ENCODE peak calls at places on chromosomes 16 and 17, in seven cellular contexts. Z is BE2C, H is uterus, C is HCT116, A is heart left ventricle, S is brain microvascular endothelial cell, J is GM23338. T is an unnamed sample. For H3K27me3, the result is how much of the 10 kb centered on the place peaks cover.

GRCh38 chr17:81471804-81472456 is 40.7 kb downstream of the ACTG1 start:
- DNase-seq in Z (peak), H (peak), C (peak), A (no peak), S (peak), J (peak), T (no peak)

GRCh38 chr16:84414789-84415326 is 46.5 kb downstream of the ATP2C2 start:
- DNase-seq in Z (no peak), H (no peak), C (no peak), A (no peak), S (no peak), J (no peak), T (no peak)

GRCh38 chr17:74677558-74678466 is 34.9 kb downstream of the CD300LF start:
- DNase-seq in Z (peak), H (peak), C (no peak), A (peak), S (no peak), J (peak), T (peak)

GRCh38 chr17:2282297-2282873 is 21.2 kb downstream of the SMG6 start:
- DNase-seq in Z (no peak), H (no peak), C (peak), A (no peak), S (peak), J (peak), T (no peak)

GRCh38 chr16:14608604-14609003 is 21.5 kb downstream of the PARN start:
- DNase-seq in Z (no peak), H (no peak), C (no peak), A (no peak), S (no peak), J (no peak), T (no peak)

GRCh38 chr16:59224426-59224825 is 490.3 kb upstream of the GOT2 start:
- DNase-seq in Z (no peak), H (no peak), C (no peak), A (no peak), S (no peak), J (no peak), T (no peak)

GRCh38 chr17:13647551-13647950 is 45.8 kb upstream of the HS3ST3A1 start:
- DNase-seq in Z (no peak), H (no peak), C (no peak), A (no peak), S (no peak), J (no peak), T (no peak)

GRCh38 chr16:84867696-84868095 is 47.9 kb downstream of the CRISPLD2 start:
- DNase-seq in Z (no peak), H (no peak), C (no peak), A (no peak), S (no peak), J (no peak), T (no peak)

GRCh38 chr17:28193241-28193640 is 125.8 kb upstream of the TMEM97 start:
- DNase-seq in Z (no peak), H (no peak), C (no peak), A (peak), S (no peak), J (no peak), T (no peak)

GRCh38 chr16:59192551-59193199 is 458.6 kb upstream of the GOT2 start:
- DNase-seq in Z (peak), H (no peak), C (no peak), A (no peak), S (peak), J (peak), T (no peak)

GRCh38 chr17:55726440-55726839 is 3.8 kb upstream of the TMEM100 start:
- DNase-seq in Z (peak), H (peak), C (no peak), A (peak), S (peak), J (no peak), T (no peak)

GRCh38 chr17:69882281-69882680 is 192.7 kb upstream of the KCNJ16 start:
- DNase-seq in Z (no peak), H (no peak), C (no peak), A (no peak), S (no peak), J (no peak), T (no peak)

GRCh38 chr16:64865037-64865696 is 256.7 kb downstream of the CDH11 start:
- DNase-seq in Z (no peak), H (no peak), C (no peak), A (no peak), S (peak), J (no peak), T (no peak)

GRCh38 chr16:87543436-87544191 is 50.8 kb upstream of the ZCCHC14 start:
- DNase-seq in Z (no peak), H (no peak), C (no peak), A (peak), S (peak), J (no peak), T (peak)

GRCh38 chr16:31477220-31478216 is 5.4 kb upstream of the SLC5A2 start:
- DNase-seq in Z (no peak), H (no peak), C (no peak), A (no peak), S (no peak), J (peak), T (no peak)

GRCh38 chr16:78530283-78530682 is 430.8 kb downstream of the WWOX start:
- DNase-seq in Z (no peak), H (no peak), C (no peak), A (no peak), S (no peak), J (no peak), T (no peak)

GRCh38 chr16:24986512-24987303 is 28.5 kb downstream of the ARHGAP17 start:
- DNase-seq in Z (no peak), H (peak), C (no peak), A (peak), S (peak), J (no peak), T (peak)

GRCh38 chr16:78045865-78046581 is 23.7 kb downstream of the CLEC3A start:
- DNase-seq in Z (no peak), H (peak), C (no peak), A (peak), S (peak), J (peak), T (peak)

GRCh38 chr16:15874745-15875314 is 13.6 kb downstream of the CEP20 start:
- DNase-seq in Z (peak), H (peak), C (peak), A (peak), S (peak), J (peak), T (no peak)

GRCh38 chr17:78324391-78325075 is 35.3 kb downstream of the SOCS3 start:
- DNase-seq in Z (no peak), H (peak), C (no peak), A (peak), S (peak), J (peak), T (peak)

GRCh38 chr16:50261160-50261706 is 5.1 kb upstream of the ADCY7 start:
- DNase-seq in Z (no peak), H (peak), C (no peak), A (peak), S (no peak), J (no peak), T (no peak)

GRCh38 chr17:28549274-28550132 is 2.9 kb downstream of the UNC119 start:
- DNase-seq in Z (no peak), H (no peak), C (no peak), A (no peak), S (no peak), J (no peak), T (peak)

GRCh38 chr16:49594706-49595534 is 221.3 kb downstream of the C16orf78 start:
- DNase-seq in Z (peak), H (peak), C (no peak), A (no peak), S (no peak), J (no peak), T (no peak)

GRCh38 chr17:69763503-69763902 is 311.5 kb upstream of the KCNJ16 start:
- DNase-seq in Z (no peak), H (no peak), C (no peak), A (no peak), S (no peak), J (no peak), T (no peak)

DNA sequence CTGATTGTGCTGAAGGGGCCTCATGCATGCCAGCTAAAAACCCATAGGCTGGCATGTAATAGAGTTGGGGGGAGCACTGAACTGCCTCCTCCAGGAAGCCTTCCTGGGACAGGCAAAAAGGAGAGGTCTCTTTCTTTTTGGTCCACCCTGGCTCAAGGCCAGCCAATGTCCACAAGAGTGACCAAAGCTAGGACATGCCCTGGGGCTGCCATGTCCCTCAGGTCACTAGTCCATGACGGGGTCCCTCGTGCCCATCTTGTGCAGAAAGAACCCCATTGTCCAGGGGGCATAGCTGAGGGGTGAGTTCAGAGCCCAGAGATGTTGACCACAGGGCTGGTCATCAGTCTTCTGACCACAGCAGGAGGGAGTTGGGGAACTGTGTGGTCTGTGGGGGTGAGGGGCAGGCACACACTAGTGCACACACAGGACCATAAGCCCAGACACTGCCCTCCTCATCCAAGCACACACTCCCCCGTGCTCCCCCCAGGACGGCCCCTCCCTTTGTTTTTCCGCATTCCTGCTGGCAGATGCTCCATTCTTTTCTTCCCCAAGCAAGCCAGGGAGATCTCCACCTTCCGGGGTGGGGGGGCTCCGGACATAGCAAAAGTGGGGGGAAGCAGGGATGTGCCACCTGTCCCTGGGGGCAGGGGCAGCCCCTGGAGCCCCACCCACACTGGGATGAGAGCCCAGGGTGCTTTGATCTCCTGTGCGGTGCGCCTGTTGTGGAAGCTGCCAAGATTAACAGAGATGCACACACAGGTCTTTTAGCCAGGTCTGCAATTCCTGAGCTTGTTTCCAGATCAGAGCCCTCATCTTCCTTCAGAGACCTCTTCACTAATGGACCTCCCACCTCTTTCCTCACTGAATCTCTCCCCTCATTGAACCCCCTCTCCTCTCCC is 25.2 kb upstream of the PHB1 start:
- DNase-seq in Z (no peak), H (no peak), C (no peak), A (no peak), S (no peak), J (no peak), T (no peak)
- H3K27me3 ChIP-seq in Z (under half), H (under half), C (under half), A (under half), S (under half), J (under half), T (under half)

GRCh38 chr17:58694302-58694701 is 1.9 kb downstream of the RAD51C start:
- DNase-seq in Z (no peak), H (no peak), C (no peak), A (no peak), S (no peak), J (no peak), T (no peak)
- H3K4me3 ChIP-seq in Z (no peak), H (no peak), C (no peak), A (no peak), S (no peak), J (no peak), T (peak)

GRCh38 chr17:34154916-34155730 is 100.0 kb upstream of the CCL2 start:
- DNase-seq in Z (no peak), H (no peak), C (no peak), A (no peak), S (no peak), J (peak), T (no peak)

GRCh38 chr17:34156401-34156740 is 98.7 kb upstream of the CCL2 start:
- DNase-seq in Z (no peak), H (no peak), C (no peak), A (no peak), S (no peak), J (peak), T (no peak)

GRCh38 chr17:34153988-34154387 is 101.1 kb upstream of the CCL2 start:
- DNase-seq in Z (no peak), H (no peak), C (no peak), A (no peak), S (no peak), J (no peak), T (no peak)

GRCh38 chr17:34156741-34157589 is 98.1 kb upstream of the CCL2 start:
- DNase-seq in Z (peak), H (no peak), C (no peak), A (no peak), S (no peak), J (no peak), T (no peak)

GRCh38 chr17:34155947-34156346 is 99.1 kb upstream of the CCL2 start:
- DNase-seq in Z (no peak), H (no peak), C (no peak), A (no peak), S (no peak), J (no peak), T (no peak)
- H3K27me3 ChIP-seq in Z (half or more), H (under half), C (under half), A (under half), S (under half), J (under half), T (under half)

DNA sequence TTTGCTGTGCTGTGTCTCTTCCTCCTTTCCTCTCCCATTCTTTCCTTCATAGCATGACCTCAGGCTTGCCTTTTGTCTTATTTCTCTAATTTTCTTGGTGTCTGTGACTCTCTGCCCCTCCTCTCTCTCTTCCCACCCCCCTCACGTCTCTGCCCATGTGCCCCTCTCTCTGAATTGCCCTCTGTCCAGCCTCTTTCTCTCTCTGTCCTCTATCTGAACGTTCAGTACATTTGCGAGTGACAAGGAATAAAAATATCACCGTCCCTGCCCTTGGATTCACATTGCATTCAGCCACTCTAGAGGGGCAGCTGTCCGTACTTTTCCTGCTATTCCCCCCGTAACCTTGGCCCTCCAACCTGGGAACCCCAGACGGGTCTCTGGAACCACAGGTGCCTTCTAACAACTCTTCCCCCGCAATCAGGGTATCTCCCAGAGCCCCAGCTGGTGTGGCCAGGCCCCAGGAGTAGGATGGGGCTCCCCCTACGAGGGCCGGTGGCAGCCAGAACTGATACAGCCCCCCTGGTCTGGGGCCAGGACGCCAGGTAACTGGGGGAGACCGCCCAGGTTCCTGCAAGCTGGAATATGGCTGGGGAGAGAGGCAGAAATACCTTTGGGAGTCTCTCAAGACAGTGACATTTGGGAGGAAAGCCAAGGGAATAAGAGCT is 1.8 kb downstream of the KIF1C start:
- DNase-seq in Z (no peak), H (no peak), C (no peak), A (no peak), S (no peak), J (no peak), T (no peak)
- H3K4me3 ChIP-seq in Z (no peak), H (peak), C (peak), A (peak), S (peak), J (peak), T (peak)

GRCh38 chr17:791807-792206 is 9.7 kb downstream of the MRM3 start:
- DNase-seq in Z (no peak), H (no peak), C (no peak), A (no peak), S (no peak), J (no peak), T (no peak)

GRCh38 chr17:789160-789840 is 7.1 kb downstream of the MRM3 start:
- DNase-seq in Z (no peak), H (no peak), C (no peak), A (no peak), S (no peak), J (no peak), T (no peak)

GRCh38 chr17:792277-792676 is 10.1 kb downstream of the MRM3 start:
- DNase-seq in Z (no peak), H (no peak), C (no peak), A (no peak), S (no peak), J (peak), T (no peak)

GRCh38 chr17:787641-788221 is 5.6 kb downstream of the MRM3 start:
- DNase-seq in Z (no peak), H (no peak), C (no peak), A (no peak), S (no peak), J (no peak), T (no peak)

DNA sequence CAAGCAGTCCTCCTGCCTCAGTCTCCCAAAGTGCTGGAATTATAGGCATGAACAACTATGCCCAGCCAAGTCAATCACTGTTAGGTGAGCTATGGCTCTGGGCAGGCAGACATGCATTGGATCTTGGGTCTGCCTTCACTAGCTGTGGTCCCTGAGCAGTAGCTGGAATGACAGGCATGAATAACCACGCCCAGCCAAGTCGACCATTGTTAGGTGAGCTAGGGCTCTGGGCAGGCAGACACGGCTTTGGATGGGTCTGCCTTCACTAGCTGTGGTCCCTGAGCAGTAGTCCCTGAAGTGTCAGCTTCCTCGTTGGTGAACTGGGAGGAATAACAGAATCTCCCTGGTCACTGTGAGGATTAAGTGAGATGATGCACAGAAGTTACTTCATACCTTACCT is 6.4 kb downstream of the MRM3 start:
- DNase-seq in Z (no peak), H (no peak), C (no peak), A (no peak), S (no peak), J (no peak), T (no peak)
- H3K27me3 ChIP-seq in Z (under half), H (under half), C (under half), A (under half), S (under half), J (under half), T (under half)

GRCh38 chr17:61452301-61453290 is at the start of gene TBX4:
- DNase-seq in Z (no peak), H (no peak), C (no peak), A (no peak), S (no peak), J (peak), T (no peak)
- H3K4me3 ChIP-seq in Z (no peak), H (no peak), C (no peak), A (peak), S (peak), J (peak), T (no peak)

GRCh38 chr17:8005357-8005756 is 2.9 kb downstream of the GUCY2D start:
- DNase-seq in Z (no peak), H (no peak), C (no peak), A (no peak), S (no peak), J (no peak), T (no peak)

GRCh38 chr17:8003594-8004181 is 1.3 kb downstream of the GUCY2D start:
- DNase-seq in Z (no peak), H (no peak), C (no peak), A (no peak), S (no peak), J (peak), T (no peak)

GRCh38 chr17:8002646-8003593 is 505 bp downstream of the GUCY2D start:
- DNase-seq in Z (no peak), H (no peak), C (no peak), A (no peak), S (no peak), J (peak), T (no peak)

GRCh38 chr17:8004899-8005298 is 2.5 kb downstream of the GUCY2D start:
- DNase-seq in Z (no peak), H (no peak), C (no peak), A (no peak), S (peak), J (no peak), T (no peak)

DNA sequence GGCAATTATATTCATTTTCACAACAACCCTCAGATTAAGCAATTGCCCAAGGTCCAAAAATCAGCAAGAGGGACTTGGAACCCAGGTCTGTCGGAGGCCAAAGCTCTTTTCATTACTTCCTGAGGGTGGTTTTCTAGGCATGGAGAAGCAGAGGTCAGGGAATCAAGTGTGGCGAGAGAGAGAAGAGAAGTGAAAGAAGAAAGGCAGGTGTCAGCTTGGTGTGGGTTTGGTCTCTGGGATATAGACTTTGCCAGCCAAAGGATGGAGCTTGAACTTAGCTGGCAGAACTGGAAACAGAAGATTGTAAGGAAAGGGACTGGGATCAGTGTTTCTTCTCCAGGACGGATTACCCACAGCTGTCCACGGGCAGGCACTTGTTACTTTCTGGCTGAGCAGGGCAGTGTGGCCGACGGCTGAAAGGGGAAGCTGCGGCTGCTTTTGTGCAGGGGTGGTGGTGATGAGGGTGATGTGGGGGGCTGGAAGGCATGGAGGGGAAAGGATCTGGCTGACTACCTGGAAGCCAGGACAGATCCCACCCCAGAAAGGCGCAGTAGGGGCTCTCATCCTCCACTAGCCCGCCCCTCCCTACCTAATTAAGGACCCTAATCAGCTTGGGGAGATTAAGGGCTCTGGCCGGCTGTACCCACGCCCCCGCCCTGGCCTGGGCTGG is at the start of gene GUCY2D:
- DNase-seq in Z (no peak), H (no peak), C (no peak), A (no peak), S (no peak), J (peak), T (no peak)
- H3K27me3 ChIP-seq in Z (under half), H (under half), C (under half), A (under half), S (under half), J (half or more), T (under half)

DNA sequence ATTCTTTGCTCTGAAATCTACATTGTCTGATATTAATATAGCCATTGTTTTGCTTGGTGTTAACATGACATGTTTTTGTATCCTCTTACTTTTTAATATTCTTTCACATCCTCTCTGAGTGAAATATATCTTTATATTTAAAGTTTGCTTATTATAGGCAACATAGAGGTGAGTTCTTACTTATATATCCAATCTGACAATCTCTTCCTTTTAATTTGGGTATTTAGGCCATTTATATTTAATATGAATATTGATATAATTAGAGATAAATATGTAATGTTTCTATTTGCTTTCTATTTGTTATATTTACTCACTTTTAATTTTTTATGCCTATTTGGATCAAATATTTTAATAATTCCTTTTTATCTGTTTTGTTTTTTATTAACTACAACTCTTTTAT is 554.1 kb upstream of the SALL1 start:
- DNase-seq in Z (no peak), H (no peak), C (no peak), A (no peak), S (no peak), J (no peak), T (no peak)
- H3K4me3 ChIP-seq in Z (no peak), H (no peak), C (no peak), A (no peak), S (no peak), J (no peak), T (no peak)

T was measured in CD4-positive, CD25-positive, alpha-beta regulatory T cell.